ENCODE peak calls at places on chromosomes 5 and 9, in nine cellular contexts. K, H, L, C, G, M, V, D and S are unnamed samples.

GRCh38 chr5:128539038-128539429 is 989 bp upstream of the FBN2 start:
- DNase-seq in K (no peak), H (no peak), L (no peak), C (no peak), G (no peak), M (no peak), V (no peak), D (no peak), S (peak; percentile 84)

GRCh38 chr9:137286980-137287383 is 9.5 kb downstream of the TOR4A start:
- DNase-seq in K (peak; percentile 67), H (peak; percentile 87), L (no peak), C (peak; percentile 46), G (no peak), M (peak; percentile 74), V (no peak), D (no peak), S (peak; percentile 87)

GRCh38 chr5:137957948-137958347 is 68.7 kb downstream of the PKD2L2 start:
- DNase-seq in K (no peak), H (no peak), L (no peak), C (no peak), G (no peak), M (no peak), V (no peak), D (no peak), S (no peak)

GRCh38 chr5:6321078-6321477 is 57.3 kb downstream of the MED10 start:
- DNase-seq in K (no peak), H (no peak), L (no peak), C (no peak), G (no peak), M (no peak), V (no peak), D (peak; percentile 9), S (peak; percentile 17)

GRCh38 chr9:18215626-18216025 is 258.3 kb upstream of the ADAMTSL1 start:
- DNase-seq in K (no peak), H (no peak), L (no peak), C (no peak), G (no peak), M (no peak), V (no peak), D (no peak), S (no peak)

GRCh38 chr9:16515207-16515606 is 355.3 kb downstream of the BNC2 start:
- DNase-seq in K (no peak), H (no peak), L (no peak), C (no peak), G (no peak), M (no peak), V (no peak), D (no peak), S (peak; percentile 97)

GRCh38 chr5:181161534-181162175 is 14.3 kb downstream of the OR2V2 start:
- DNase-seq in K (no peak), H (no peak), L (no peak), C (no peak), G (no peak), M (no peak), V (no peak), D (no peak), S (no peak)

GRCh38 chr9:86181379-86182315 is 77.8 kb downstream of the C9orf153 start:
- DNase-seq in K (no peak), H (no peak), L (no peak), C (no peak), G (no peak), M (no peak), V (no peak), D (no peak), S (no peak)

GRCh38 chr9:16069671-16070586 is 517.1 kb downstream of the CCDC171 start:
- DNase-seq in K (no peak), H (no peak), L (no peak), C (no peak), G (no peak), M (peak; percentile 32), V (no peak), D (no peak), S (peak; percentile 77)

GRCh38 chr9:92561374-92562329 is 25.9 kb upstream of the ECM2 start:
- DNase-seq in K (no peak), H (peak; percentile 56), L (no peak), C (no peak), G (no peak), M (no peak), V (no peak), D (no peak), S (no peak)

GRCh38 chr5:73301208-73302088 is 128.5 kb downstream of the TMEM174 start:
- DNase-seq in K (no peak), H (no peak), L (no peak), C (no peak), G (no peak), M (no peak), V (no peak), D (no peak), S (no peak)

GRCh38 chr5:61916621-61917620 is 389.1 kb upstream of the KIF2A start:
- DNase-seq in K (no peak), H (peak; percentile 61), L (no peak), C (no peak), G (no peak), M (no peak), V (no peak), D (no peak), S (no peak)

GRCh38 chr9:33148367-33149019 is 18.6 kb downstream of the B4GALT1 start:
- DNase-seq in K (no peak), H (no peak), L (no peak), C (no peak), G (no peak), M (no peak), V (no peak), D (no peak), S (peak; percentile 10)

GRCh38 chr9:80866121-80866520 is 823.2 kb downstream of the TLE1 start:
- DNase-seq in K (no peak), H (no peak), L (no peak), C (no peak), G (no peak), M (no peak), V (no peak), D (no peak), S (peak; percentile 87)

GRCh38 chr5:60503771-60504170 is 196.2 kb downstream of the DEPDC1B start:
- DNase-seq in K (no peak), H (no peak), L (no peak), C (no peak), G (no peak), M (no peak), V (no peak), D (no peak), S (no peak)

GRCh38 chr9:3200331-3200774 is 325.4 kb downstream of the RFX3 start:
- DNase-seq in K (no peak), H (peak; percentile 2), L (no peak), C (no peak), G (no peak), M (peak; percentile 40), V (no peak), D (no peak), S (no peak)

GRCh38 chr9:121505903-121506640 is 6.4 kb upstream of the GGTA1 start:
- DNase-seq in K (no peak), H (no peak), L (no peak), C (no peak), G (no peak), M (no peak), V (no peak), D (no peak), S (no peak)

GRCh38 chr9:114724741-114725140 is 42.7 kb upstream of the TEX48 start:
- DNase-seq in K (no peak), H (no peak), L (no peak), C (no peak), G (no peak), M (no peak), V (no peak), D (no peak), S (no peak)

GRCh38 chr5:41649659-41650058 is 139.3 kb upstream of the PLCXD3 start:
- DNase-seq in K (no peak), H (peak; percentile 39), L (no peak), C (no peak), G (no peak), M (peak; percentile 88), V (no peak), D (no peak), S (no peak)

GRCh38 chr5:177402271-177403043 is 2.0 kb upstream of the PFN3 start:
- DNase-seq in K (peak; percentile 61), H (no peak), L (peak; percentile 89), C (peak; percentile 63), G (peak; percentile 56), M (no peak), V (no peak), D (no peak), S (peak; percentile 92)

GRCh38 chr9:134211811-134212460 is 47.6 kb upstream of the RNU6ATAC start:
- DNase-seq in K (no peak), H (no peak), L (no peak), C (no peak), G (no peak), M (no peak), V (no peak), D (no peak), S (no peak)

GRCh38 chr9:131395027-131395744 is 1.3 kb downstream of the PRRC2B start:
- DNase-seq in K (no peak), H (no peak), L (no peak), C (no peak), G (peak; percentile 40), M (no peak), V (no peak), D (no peak), S (peak; percentile 57)